ENCODE peak calls at places on chromosomes 11 and 22, in four cellular contexts. I, B, R and N are unnamed samples. For H3K36me3, the result is how much of the 10 kb centered on the place peaks cover.

GRCh38 chr22:29300807-29301601 is 5.4 kb upstream of the GAS2L1 start:
- DNase-seq in I (no peak), R (no peak), B (no peak), N (no peak)

GRCh38 chr11:128116447-128117240 is 470.7 kb downstream of the ETS1 start:
- DNase-seq in R (no peak), B (no peak), I (no peak), N (no peak)

GRCh38 chr11:134584706-134585445 is 172.8 kb upstream of the B3GAT1 start:
- DNase-seq in B (peak), I (no peak), R (no peak), N (no peak)

GRCh38 chr11:103940542-103940941 is 95.9 kb upstream of the DDI1 start:
- DNase-seq in B (no peak), I (no peak), R (no peak), N (no peak)

GRCh38 chr11:1168721-1169161 is 11.0 kb downstream of the MUC5AC start:
- DNase-seq in I (no peak), B (no peak), R (no peak), N (no peak)

GRCh38 chr11:23767576-23767975 is 729.3 kb upstream of the LUZP2 start:
- DNase-seq in I (no peak), B (no peak), R (no peak), N (no peak)

GRCh38 chr11:4551346-4551979 is 6.5 kb downstream of the OR52M1 start:
- DNase-seq in R (no peak), B (no peak), I (no peak), N (no peak)

GRCh38 chr11:119149371-119150275 is 771 bp downstream of the ABCG4 start:
- DNase-seq in B (no peak), I (peak), R (no peak), N (no peak)

GRCh38 chr11:4664791-4665190 is 21.0 kb downstream of the OR51E1 start:
- DNase-seq in R (no peak), B (no peak), I (no peak), N (no peak)

GRCh38 chr11:79538775-79539174 is 97.9 kb upstream of the TENM4 start:
- DNase-seq in B (no peak), I (no peak), R (no peak), N (no peak)

GRCh38 chr22:29031236-29031982 is 30.2 kb downstream of the C22orf31 start:
- DNase-seq in R (no peak), B (peak), I (peak), N (peak)

GRCh38 chr22:28792491-28793383 is 7.6 kb downstream of the XBP1 start:
- DNase-seq in B (no peak), I (no peak), R (no peak), N (no peak)

DNA sequence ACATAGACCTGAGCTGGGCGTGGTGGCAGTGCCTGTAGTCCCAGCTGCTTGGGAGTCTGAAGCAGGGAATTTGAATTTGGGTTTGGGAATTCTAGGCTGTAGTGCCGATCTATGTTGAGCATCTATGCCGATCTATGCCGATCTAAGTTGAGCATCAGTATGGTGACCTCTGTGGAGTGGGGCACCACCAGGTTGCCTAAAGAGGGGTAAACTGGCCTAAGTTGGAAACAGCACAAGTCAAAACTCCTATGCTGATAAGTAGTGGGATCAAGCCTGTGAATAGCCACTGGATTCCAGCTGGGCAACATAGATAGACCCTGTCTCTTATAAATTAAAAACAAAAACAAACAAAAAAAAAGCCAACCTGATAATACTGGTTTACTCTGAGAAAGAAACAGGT is 7.4 kb downstream of the WEE1 start:
- DNase-seq in R (no peak), I (no peak), B (no peak), N (no peak)
- H3K4me3 ChIP-seq in R (no peak), I (no peak), B (no peak), N (no peak)

DNA sequence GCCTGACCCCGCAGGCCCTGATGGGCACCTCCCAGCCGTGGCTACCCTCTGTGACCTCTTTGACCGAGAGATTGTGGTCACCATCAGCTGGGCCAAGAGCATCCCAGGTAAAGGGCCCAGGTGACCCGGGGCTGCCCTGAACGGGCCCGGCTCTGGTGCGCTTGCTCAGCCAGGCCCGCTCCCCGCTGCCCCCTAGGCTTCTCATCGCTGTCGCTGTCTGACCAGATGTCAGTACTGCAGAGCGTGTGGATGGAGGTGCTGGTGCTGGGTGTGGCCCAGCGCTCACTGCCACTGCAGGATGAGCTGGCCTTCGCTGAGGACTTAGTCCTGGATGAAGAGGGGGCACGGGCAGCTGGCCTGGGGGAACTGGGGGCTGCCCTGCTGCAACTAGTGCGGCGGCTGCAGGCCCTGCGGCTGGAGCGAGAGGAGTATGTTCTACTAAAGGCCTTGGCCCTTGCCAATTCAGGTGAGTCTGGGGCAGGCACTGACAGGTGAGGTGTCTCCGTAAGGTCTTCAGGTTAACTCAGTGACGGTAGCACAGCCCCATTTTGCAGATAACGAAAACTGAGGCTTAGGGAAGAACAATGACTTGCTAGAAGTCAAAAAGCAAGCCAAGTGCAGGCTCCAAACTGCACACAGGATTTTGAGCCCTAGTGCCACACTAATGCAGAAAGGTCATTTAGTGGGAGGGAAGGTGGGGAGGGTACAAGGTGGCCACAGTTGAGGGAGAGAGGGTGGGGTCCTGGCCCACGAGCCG is 2.4 kb downstream of the TRMT112 start:
- DNase-seq in B (no peak), R (no peak), I (no peak), N (no peak)
- H3K36me3 ChIP-seq in B (under half), R (under half), I (under half), N (under half)

GRCh38 chr22:17845790-17846189 is 71.5 kb upstream of the BID start:
- DNase-seq in R (no peak), B (no peak), I (no peak), N (no peak)
- H3K27ac ChIP-seq in R (no peak), B (no peak), I (peak), N (peak)

DNA sequence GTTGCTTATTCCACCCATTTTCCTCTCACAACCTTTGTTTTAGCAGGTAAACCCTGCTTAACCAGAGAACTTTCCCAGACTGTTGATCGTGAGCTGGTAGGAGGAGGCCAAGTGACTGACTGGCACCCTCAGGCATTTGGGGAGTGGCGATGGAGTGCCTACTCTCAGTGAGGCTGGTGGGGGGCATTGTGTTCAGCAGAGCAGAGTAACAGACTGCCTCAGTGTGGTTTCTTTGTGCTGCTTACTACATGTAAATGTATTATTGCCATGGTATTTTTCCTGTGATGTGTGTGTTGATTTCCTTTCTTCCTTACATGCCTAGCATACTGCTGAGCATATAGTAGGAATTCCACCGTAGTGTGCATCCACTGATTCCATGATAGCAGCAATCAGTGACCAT is 2.6 kb downstream of the MARK2 start:
- DNase-seq in R (no peak), I (no peak), B (no peak), N (no peak)
- H3K4me3 ChIP-seq in R (peak), I (peak), B (no peak), N (peak)

GRCh38 chr22:25881353-25881752 is 139.4 kb downstream of the MYO18B start:
- DNase-seq in R (no peak), B (no peak), I (no peak), N (no peak)
- H3K36me3 ChIP-seq in R (under half), B (under half), I (half or more), N (under half)

GRCh38 chr11:3020011-3020410 is 27.9 kb upstream of the NAP1L4 start:
- DNase-seq in I (no peak), R (no peak), B (no peak), N (no peak)

GRCh38 chr11:3021125-3021524 is 29.0 kb upstream of the NAP1L4 start:
- DNase-seq in I (no peak), R (no peak), B (no peak), N (no peak)

GRCh38 chr11:3026803-3027202 is 30.4 kb downstream of the CARS1 start:
- DNase-seq in R (no peak), B (no peak), I (no peak), N (no peak)

GRCh38 chr11:3022300-3022967 is 30.3 kb upstream of the NAP1L4 start:
- DNase-seq in I (no peak), R (no peak), B (no peak), N (no peak)

DNA sequence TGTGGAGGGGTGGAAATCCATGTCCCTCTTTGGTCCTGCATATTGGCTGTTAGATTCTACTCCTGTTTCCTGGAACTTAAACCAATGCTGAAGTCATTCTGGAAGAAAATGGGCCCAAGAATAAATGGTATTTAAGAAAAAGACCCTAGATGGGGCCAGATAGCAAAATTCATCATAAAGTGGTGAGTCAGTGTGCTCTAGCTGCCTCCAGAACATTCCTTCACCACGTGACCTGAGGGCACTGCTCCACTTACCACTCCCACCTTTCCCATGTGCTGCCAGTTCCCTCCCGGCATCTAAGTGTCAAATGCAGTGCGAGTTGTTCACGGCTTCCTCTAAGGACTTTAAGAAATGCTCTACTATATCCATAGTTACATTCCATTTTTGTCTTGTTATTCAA is 30.9 kb upstream of the NAP1L4 start:
- DNase-seq in I (no peak), B (no peak), R (no peak), N (no peak)
- H3K27ac ChIP-seq in I (no peak), B (no peak), R (no peak), N (peak)

DNA sequence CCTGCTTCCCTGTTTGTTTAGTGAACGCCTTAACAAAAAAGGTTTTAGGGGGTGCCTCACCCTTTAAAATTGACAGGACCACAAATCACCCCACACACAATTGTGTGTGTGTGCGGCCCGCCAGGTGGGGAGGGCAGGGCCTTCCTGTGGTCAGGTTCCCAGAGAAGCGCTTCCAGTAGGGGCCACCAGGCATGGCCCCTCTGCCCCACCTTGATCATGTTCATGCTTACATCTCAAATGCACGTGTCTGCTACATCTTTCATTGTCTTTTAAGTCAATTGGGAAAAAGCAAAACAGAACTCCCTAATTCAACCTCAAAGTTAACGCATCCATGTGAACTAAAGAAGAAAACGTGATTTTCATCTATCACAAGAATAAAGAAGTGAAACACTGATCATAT is 1335.3 kb downstream of the TBC1D22A start:
- DNase-seq in B (no peak), I (no peak), R (no peak), N (no peak)
- H3K4me3 ChIP-seq in B (no peak), I (no peak), R (no peak), N (no peak)

GRCh38 chr11:72123117-72123653 is 10.7 kb upstream of the ANAPC15 start:
- DNase-seq in I (no peak), B (no peak), R (no peak), N (peak)

GRCh38 chr11:72116019-72116755 is 3.7 kb upstream of the ANAPC15 start:
- DNase-seq in I (no peak), R (no peak), B (no peak), N (no peak)

GRCh38 chr11:72122607-72123006 is 10.1 kb upstream of the ANAPC15 start:
- DNase-seq in R (no peak), I (no peak), B (no peak), N (peak)

GRCh38 chr11:72120930-72121329 is 8.4 kb upstream of the ANAPC15 start:
- DNase-seq in R (no peak), B (no peak), I (no peak), N (no peak)

GRCh38 chr11:72119188-72119587 is 6.7 kb upstream of the ANAPC15 start:
- DNase-seq in R (no peak), B (no peak), I (no peak), N (peak)
- H3K36me3 ChIP-seq in R (under half), B (under half), I (under half), N (under half)